ENCODE peak calls at places on chromosomes 13 and 19, in six cellular contexts. J is cardiac muscle cell; P is heart left ventricle; C is stomach; T is CD8-positive, alpha-beta T cell; K is aorta. R is an unnamed sample.
A peak's percentile ranks its signal among the peaks of the same experiment; 100 is the strongest.

GRCh38 chr13:96020155-96020575 is 33.0 kb downstream of the UGGT2 start:
- DNase-seq in J (peak; percentile 84), P (no peak), C (peak; percentile 49), T (no peak), K (no peak), R (no peak)

GRCh38 chr19:3471954-3472655 is 8.2 kb downstream of the SMIM24 start:
- DNase-seq in J (peak; percentile 28), P (peak; percentile 48), C (peak; percentile 42), T (no peak), K (peak; percentile 88), R (peak; percentile 73)

GRCh38 chr19:48858984-48859710 is 9.3 kb downstream of the PLEKHA4 start:
- DNase-seq in J (no peak), P (no peak), C (no peak), T (no peak), K (peak; percentile 82), R (no peak)

GRCh38 chr13:110131424-110131823 is 175.5 kb downstream of the COL4A1 start:
- DNase-seq in J (no peak), P (no peak), C (no peak), T (no peak), K (no peak), R (peak; percentile 67)

GRCh38 chr19:19032420-19033175 is 719 bp downstream of the SUGP2 start:
- DNase-seq in J (peak; percentile 95), P (peak; percentile 96), C (peak; percentile 59), T (peak; percentile 52), K (peak; percentile 95), R (peak; percentile 91)

GRCh38 chr19:19591133-19591825 is 27.2 kb downstream of the PBX4 start:
- DNase-seq in J (peak; percentile 94), P (no peak), C (peak; percentile 53), T (no peak), K (no peak), R (no peak)

GRCh38 chr13:86737334-86737932 is 933.7 kb upstream of the SLITRK5 start:
- DNase-seq in J (no peak), P (no peak), C (no peak), T (no peak), K (no peak), R (no peak)

GRCh38 chr13:72062566-72062965 is 195.6 kb upstream of the DACH1 start:
- DNase-seq in J (no peak), P (peak; percentile 27), C (no peak), T (no peak), K (peak; percentile 48), R (peak; percentile 72)

GRCh38 chr19:40055832-40056504 is at the start of gene ZNF780B:
- DNase-seq in J (peak; percentile 63), P (peak; percentile 69), C (peak; percentile 67), T (peak; percentile 29), K (peak; percentile 84), R (peak; percentile 78)

GRCh38 chr19:21133633-21134032 is 8.2 kb upstream of the ZNF431 start:
- DNase-seq in J (no peak), P (no peak), C (no peak), T (no peak), K (no peak), R (no peak)

GRCh38 chr19:48390188-48391099 is 907 bp downstream of the KDELR1 start:
- DNase-seq in J (peak; percentile 72), P (peak; percentile 76), C (peak; percentile 70), T (peak; percentile 34), K (peak; percentile 89), R (peak; percentile 83)

GRCh38 chr19:18961767-18962423 is 20.9 kb upstream of the HOMER3 start:
- DNase-seq in J (no peak), P (no peak), C (no peak), T (no peak), K (no peak), R (no peak)

GRCh38 chr19:2973229-2973628 is 4.1 kb upstream of the TLE6 start:
- DNase-seq in J (peak; percentile 64), P (peak; percentile 77), C (no peak), T (no peak), K (no peak), R (no peak)

GRCh38 chr13:50991624-50992610 is 82.3 kb downstream of the RNASEH2B start:
- DNase-seq in J (no peak), P (no peak), C (no peak), T (no peak), K (no peak), R (no peak)

GRCh38 chr13:101417043-101417406 is 717 bp upstream of the NALCN start:
- DNase-seq in J (peak; percentile 65), P (no peak), C (no peak), T (no peak), K (no peak), R (no peak)

GRCh38 chr19:54136086-54136863 is 1.3 kb upstream of the CNOT3 start:
- DNase-seq in J (no peak), P (no peak), C (no peak), T (no peak), K (no peak), R (no peak)

GRCh38 chr13:39777527-39778061 is 122.1 kb downstream of the COG6 start:
- DNase-seq in J (peak; percentile 87), P (no peak), C (no peak), T (no peak), K (no peak), R (no peak)

GRCh38 chr13:108322206-108322824 is 52.8 kb downstream of the TNFSF13B start:
- DNase-seq in J (peak; percentile 57), P (no peak), C (no peak), T (no peak), K (no peak), R (no peak)

GRCh38 chr19:40553885-40554857 is 22.5 kb upstream of the SHKBP1 start:
- DNase-seq in J (no peak), P (no peak), C (no peak), T (no peak), K (no peak), R (no peak)

GRCh38 chr19:610801-611505 is 21.3 kb downstream of the HCN2 start:
- DNase-seq in J (peak; percentile 95), P (peak; percentile 77), C (peak; percentile 38), T (no peak), K (no peak), R (no peak)

GRCh38 chr13:74288361-74288911 is 154.2 kb upstream of the KLF12 start:
- DNase-seq in J (no peak), P (peak; percentile 51), C (peak; percentile 33), T (no peak), K (peak; percentile 67), R (no peak)

GRCh38 chr19:5943623-5944022 is 29.6 kb downstream of the CAPS start:
- DNase-seq in J (peak; percentile 73), P (no peak), C (no peak), T (no peak), K (no peak), R (no peak)

GRCh38 chr19:19460761-19461265 is 54.5 kb downstream of the TSSK6 start:
- DNase-seq in J (peak; percentile 48), P (peak; percentile 73), C (peak; percentile 40), T (peak; percentile 25), K (peak; percentile 87), R (no peak)

GRCh38 chr13:89982406-89983085 is 1364.9 kb upstream of the MIR17HG start:
- DNase-seq in J (peak; percentile 65), P (no peak), C (no peak), T (no peak), K (no peak), R (no peak)

GRCh38 chr19:14081797-14082674 is 3.5 kb downstream of the C19orf67 start:
- DNase-seq in J (no peak), P (peak; percentile 76), C (peak; percentile 45), T (no peak), K (peak; percentile 86), R (no peak)

GRCh38 chr13:110272651-110273050 is 34.3 kb downstream of the COL4A1 start:
- DNase-seq in J (no peak), P (no peak), C (no peak), T (no peak), K (no peak), R (no peak)

GRCh38 chr13:81762449-81762848 is 1421.5 kb upstream of the SPRY2 start:
- DNase-seq in J (no peak), P (no peak), C (no peak), T (no peak), K (no peak), R (no peak)

DNA sequence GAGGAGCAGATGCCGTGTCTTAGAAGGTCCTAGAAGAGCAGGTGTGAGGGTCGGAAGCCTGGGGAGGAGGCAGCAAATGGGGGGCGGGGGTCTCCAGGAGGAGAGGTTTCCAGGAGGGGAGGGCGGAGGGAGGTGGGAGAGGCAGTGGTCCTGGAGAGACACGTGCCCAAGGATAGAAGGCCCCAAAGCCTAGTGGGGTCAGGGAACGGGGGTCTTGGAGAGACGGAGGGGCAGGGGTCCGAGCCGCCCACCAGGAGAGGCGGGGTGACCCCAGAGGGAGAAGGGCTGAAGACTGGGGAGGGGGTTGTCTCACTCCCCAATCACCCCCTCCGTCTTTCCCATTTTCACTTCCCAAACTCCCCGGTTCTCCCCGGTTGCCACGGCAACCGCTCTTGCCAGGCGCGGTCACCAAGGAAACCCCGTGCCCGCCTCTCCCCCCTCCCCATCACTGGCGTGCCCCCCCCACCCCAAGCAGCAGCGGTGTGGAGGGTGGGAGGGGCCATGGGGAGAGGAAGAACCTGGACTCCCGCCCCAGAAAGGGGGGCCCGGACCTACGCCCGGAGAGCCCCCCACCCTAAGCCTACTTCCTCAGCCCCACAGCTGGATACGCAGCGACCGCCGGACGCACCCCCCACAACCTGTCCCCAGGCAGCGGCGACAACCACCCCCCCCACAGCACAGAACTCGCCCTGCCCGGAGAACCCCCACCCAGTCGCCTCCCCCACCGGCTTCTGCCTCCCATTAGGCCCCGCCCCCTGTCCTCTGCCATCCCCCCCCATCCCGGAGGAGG is 988 bp downstream of the LRRC4B start:
- DNase-seq in J (no peak), P (no peak), C (no peak), T (no peak), K (no peak), R (no peak)
- H3K4me3 ChIP-seq in J (peak overlapping the region; percentile 95), P (peak overlapping the region; percentile 29), C (peak overlapping the region; percentile 45), T (no peak overlapping the region), K (no peak overlapping the region), R (peak overlapping the region; percentile 54)

DNA sequence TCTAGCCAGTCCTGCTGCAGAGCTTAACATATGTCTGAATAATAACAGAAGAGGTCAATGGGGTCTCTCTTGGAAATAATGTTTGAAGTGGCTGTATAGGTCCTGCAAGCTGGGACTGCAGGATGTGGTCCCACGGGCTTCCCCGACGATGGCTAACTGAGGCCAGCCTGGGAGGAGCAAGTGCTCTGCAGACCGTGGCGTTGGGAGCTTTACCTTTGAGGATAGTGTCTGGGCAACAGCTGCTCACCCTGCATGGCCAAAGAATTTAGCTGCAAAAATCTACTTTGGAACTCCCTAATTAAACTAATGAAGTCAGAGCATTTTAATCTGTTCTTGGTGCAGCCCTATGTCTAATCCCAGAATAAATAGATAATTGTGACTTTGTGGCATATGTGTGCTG is 18.2 kb upstream of the AMER2 start:
- DNase-seq in J (no peak), P (no peak), C (no peak), T (no peak), K (no peak), R (no peak)
- H3K27ac ChIP-seq in J (no peak overlapping the region), P (no peak overlapping the region), C (no peak overlapping the region), T (no peak overlapping the region), K (no peak overlapping the region), R (no peak overlapping the region)

GRCh38 chr13:67518785-67519184 is 288.6 kb upstream of the PCDH9 start:
- DNase-seq in J (no peak), P (no peak), C (no peak), T (no peak), K (no peak), R (no peak)

GRCh38 chr13:67520886-67521285 is 290.8 kb upstream of the PCDH9 start:
- DNase-seq in J (no peak), P (no peak), C (no peak), T (no peak), K (no peak), R (no peak)

GRCh38 chr13:67515895-67516294 is 285.8 kb upstream of the PCDH9 start:
- DNase-seq in J (no peak), P (no peak), C (no peak), T (no peak), K (no peak), R (no peak)
- H3K4me3 ChIP-seq in J (no peak overlapping the region), P (no peak overlapping the region), C (no peak overlapping the region), T (no peak overlapping the region), K (no peak overlapping the region), R (no peak overlapping the region)

GRCh38 chr13:23547000-23547590 is 23.1 kb upstream of the TNFRSF19 start:
- DNase-seq in J (peak; percentile 67), P (peak; percentile 77), C (no peak), T (no peak), K (peak; percentile 77), R (no peak)
- H3K27ac ChIP-seq in J (no peak overlapping the region), P (peak overlapping the region; percentile 83), C (peak overlapping the region; percentile 55), T (no peak overlapping the region), K (no peak overlapping the region), R (peak overlapping the region; percentile 81)